ENCODE peak calls at places on chromosomes 13 and 19, in six cellular contexts. T is foreskin fibroblast, C is psoas muscle, K is neural progenitor cell, X is IMR-90, Y is thyroid gland. A is an unnamed sample.

GRCh38 chr13:109904218-109904617 is 117.8 kb upstream of the IRS2 start:
- DNase-seq in C (no peak), T (no peak), K (peak; percentile 13), X (no peak), Y (no peak), A (no peak)

GRCh38 chr19:57473646-57474045 is 3.7 kb downstream of the ZNF772 start:
- DNase-seq in T (no peak), X (no peak), C (no peak), Y (no peak), K (no peak), A (peak; percentile 24)

GRCh38 chr13:50370303-50370950 is 355.2 kb downstream of the KCNRG start:
- DNase-seq in K (no peak), X (no peak), T (no peak), C (no peak), Y (no peak), A (no peak)

GRCh38 chr19:48413879-48414623 is 20.6 kb downstream of the GRIN2D start:
- DNase-seq in C (no peak), K (no peak), T (peak; percentile 78), X (peak; percentile 43), Y (peak; percentile 29), A (no peak)

GRCh38 chr19:12754465-12755196 is 3.0 kb downstream of the BEST2 start:
- DNase-seq in C (no peak), K (no peak), Y (no peak), X (no peak), T (no peak), A (no peak)

GRCh38 chr13:79385694-79386093 is 20.4 kb downstream of the RBM26 start:
- DNase-seq in T (no peak), Y (no peak), K (no peak), C (no peak), X (no peak), A (peak; percentile 38)

GRCh38 chr13:74758188-74758587 is 624.0 kb upstream of the KLF12 start:
- DNase-seq in C (no peak), Y (no peak), X (no peak), K (peak; percentile 66), T (no peak), A (no peak)

GRCh38 chr19:38840583-38840968 is 9.0 kb upstream of the ECH1 start:
- DNase-seq in X (no peak), Y (no peak), T (no peak), K (no peak), C (no peak), A (no peak)

GRCh38 chr13:97224544-97225324 is 2.6 kb downstream of the MBNL2 start:
- DNase-seq in K (no peak), X (peak; percentile 41), C (no peak), T (peak; percentile 31), Y (peak; percentile 46), A (peak; percentile 76)

GRCh38 chr13:79886601-79887000 is 405.6 kb downstream of the NDFIP2 start:
- DNase-seq in Y (no peak), T (no peak), C (no peak), K (no peak), X (no peak), A (no peak)

GRCh38 chr19:32351807-32352630 is 6.6 kb downstream of the ZNF507 start:
- DNase-seq in T (peak; percentile 47), K (no peak), Y (no peak), X (peak; percentile 69), C (no peak), A (no peak)

GRCh38 chr13:79724348-79725103 is 243.6 kb downstream of the NDFIP2 start:
- DNase-seq in Y (no peak), T (peak; percentile 20), C (no peak), K (no peak), X (no peak), A (peak; percentile 21)

GRCh38 chr19:50173144-50173543 is 10.1 kb upstream of the IZUMO2 start:
- DNase-seq in X (no peak), K (no peak), T (no peak), C (no peak), Y (no peak), A (no peak)

GRCh38 chr19:50720921-50721291 is 1.3 kb upstream of the SHANK1 start:
- DNase-seq in Y (no peak), K (peak; percentile 38), C (no peak), T (peak; percentile 94), X (peak; percentile 73), A (no peak)

GRCh38 chr19:7440188-7440975 is 48.5 kb downstream of the PEX11G start:
- DNase-seq in Y (no peak), K (no peak), X (no peak), C (no peak), T (no peak), A (no peak)
- TF ChIP-seq CTCF in Y (no peak), K (no peak), X (no peak), C (no peak), T (no peak), A (no peak)

GRCh38 chr19:19451429-19452240 is 46.2 kb downstream of the GATAD2A start:
- DNase-seq in X (no peak), K (no peak), C (no peak), T (no peak), Y (no peak), A (no peak)

GRCh38 chr19:19448238-19448544 is 42.7 kb downstream of the GATAD2A start:
- DNase-seq in C (no peak), Y (peak; percentile 79), K (no peak), X (no peak), T (no peak), A (no peak)

GRCh38 chr19:19453129-19453461 is 47.6 kb downstream of the GATAD2A start:
- DNase-seq in C (no peak), K (no peak), Y (no peak), T (no peak), X (no peak), A (no peak)

GRCh38 chr19:19447536-19448237 is 42.2 kb downstream of the GATAD2A start:
- DNase-seq in K (no peak), T (peak; percentile 41), C (no peak), Y (no peak), X (peak; percentile 28), A (no peak)

DNA sequence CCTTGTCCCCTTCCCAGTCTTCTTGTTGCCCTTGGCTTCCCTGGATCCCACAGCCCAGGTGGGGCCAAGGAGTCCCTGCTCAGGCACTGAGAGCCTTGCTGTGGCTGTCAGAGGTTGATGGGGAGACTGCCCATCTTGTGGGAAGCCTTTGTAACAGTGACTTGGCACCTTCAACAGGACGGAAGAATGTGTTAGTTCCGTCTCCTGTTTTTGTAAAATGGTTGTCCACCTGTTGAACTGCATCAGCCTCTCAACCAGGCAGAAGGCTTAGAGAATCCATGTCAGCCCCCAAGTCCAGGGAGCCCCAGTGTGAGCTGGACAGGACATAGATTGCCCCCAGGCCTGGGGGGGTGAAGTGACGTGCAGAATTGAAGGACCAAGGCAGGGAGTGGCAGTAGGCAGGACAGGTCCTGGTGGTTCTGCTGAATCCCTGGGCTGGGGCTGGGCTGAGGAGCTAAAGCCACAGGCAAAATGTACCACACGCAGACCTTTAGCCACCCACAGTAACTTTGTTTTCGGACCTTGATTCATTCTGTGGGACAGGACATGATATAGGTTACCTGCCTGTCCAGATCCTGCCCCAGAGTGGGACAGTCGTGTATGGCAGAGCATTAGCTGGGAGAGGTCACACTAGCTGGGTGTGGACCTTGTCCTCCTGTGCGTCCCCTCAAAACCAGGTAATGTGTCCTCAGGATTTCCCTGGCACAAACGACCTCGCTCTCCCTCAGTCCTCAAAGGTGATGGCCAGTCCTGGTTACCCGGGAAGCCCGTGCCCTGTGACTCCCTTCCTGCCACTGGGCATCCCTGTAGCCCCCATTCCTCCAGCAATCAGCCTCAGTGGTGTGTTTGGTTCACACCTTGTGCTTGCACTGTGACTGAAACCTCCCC is 47.0 kb downstream of the GATAD2A start:
- DNase-seq in Y (no peak), C (no peak), X (no peak), K (no peak), T (no peak), A (no peak)
- H3K4me3 ChIP-seq in Y (no peak overlapping the region), C (no peak overlapping the region), X (no peak overlapping the region), K (no peak overlapping the region), T (no peak overlapping the region), A (no peak overlapping the region)

DNA sequence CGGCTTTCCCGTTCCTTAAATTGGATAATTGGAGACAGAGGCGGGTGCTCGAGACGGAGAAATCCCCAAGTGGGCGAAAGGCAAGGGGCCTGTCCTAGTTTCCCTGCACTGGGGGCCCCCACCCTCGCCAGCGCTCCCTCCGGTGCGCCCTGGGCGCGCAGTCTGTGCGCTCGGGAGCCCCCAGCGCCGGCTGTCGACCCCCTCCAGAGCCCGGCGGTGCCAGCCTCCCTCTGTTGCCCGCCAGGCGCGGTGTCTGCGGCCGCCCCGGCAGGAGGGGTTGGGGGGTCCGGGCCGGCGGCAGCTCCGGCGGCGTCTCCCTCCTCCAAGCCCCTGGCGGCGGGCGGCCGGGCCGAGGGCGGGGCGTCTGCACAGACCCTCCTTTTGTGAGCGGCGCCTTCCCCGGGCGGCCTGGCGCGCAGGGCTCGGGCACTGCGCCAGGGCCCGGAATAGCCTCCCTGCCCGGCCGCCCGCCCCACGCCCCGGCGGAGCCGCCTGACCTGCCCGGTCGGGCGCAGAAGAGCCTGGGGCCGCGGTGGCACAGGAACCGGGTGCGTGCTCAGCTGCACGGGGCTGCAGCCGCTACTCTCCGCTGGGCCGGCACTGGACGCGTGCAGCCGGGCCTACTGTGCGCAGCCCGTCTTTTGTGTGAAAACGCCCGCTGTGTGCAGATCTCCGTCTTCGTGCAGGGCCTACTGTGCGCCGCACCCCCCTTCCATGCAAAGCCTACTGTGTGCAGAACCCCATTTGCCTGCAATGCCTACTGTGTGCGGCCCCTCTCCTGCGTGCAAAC is 13.2 kb downstream of the GADD45B start:
- DNase-seq in C (peak; percentile 67), K (peak; percentile 85), X (no peak), T (peak; percentile 66), Y (peak; percentile 83), A (peak; percentile 51)
- TF ChIP-seq CTCF in C (no peak), K (no peak), X (no peak), T (no peak), Y (no peak), A (no peak)

DNA sequence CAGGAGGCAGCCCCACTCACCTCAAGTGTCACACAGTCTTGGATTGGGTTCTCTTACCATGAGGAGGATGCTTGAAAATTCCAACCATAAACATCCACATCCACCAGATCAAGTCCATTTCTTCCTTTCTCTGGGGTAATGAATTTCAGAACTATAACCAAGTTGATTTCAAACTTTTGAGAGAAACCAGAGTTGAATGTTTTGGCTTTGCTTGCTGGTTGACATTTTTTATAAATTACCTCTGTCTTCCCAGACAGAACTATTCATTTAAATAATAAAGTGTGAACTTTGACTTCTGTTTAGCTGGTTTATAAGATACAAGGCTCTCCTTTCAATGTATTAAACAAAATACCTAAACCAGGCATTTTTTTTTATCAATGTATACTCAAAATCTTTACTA is 550.7 kb downstream of the KCTD12 start:
- DNase-seq in X (no peak), K (no peak), T (no peak), Y (no peak), C (no peak), A (no peak)
- H3K4me3 ChIP-seq in X (no peak overlapping the region), K (no peak overlapping the region), T (no peak overlapping the region), Y (no peak overlapping the region), C (no peak overlapping the region), A (no peak overlapping the region)

GRCh38 chr19:947090-947706 is 21.4 kb downstream of the ARID3A start:
- DNase-seq in C (no peak), Y (no peak), K (no peak), X (no peak), T (no peak), A (no peak)
- TF ChIP-seq CTCF in C (no peak), Y (no peak), K (no peak), X (no peak), T (no peak), A (no peak)

GRCh38 chr13:22934744-22935523 is 245.8 kb upstream of the SGCG start:
- DNase-seq in C (no peak), X (no peak), Y (no peak), K (no peak), T (no peak), A (no peak)
- H3K4me3 ChIP-seq in C (no peak overlapping the region), X (no peak overlapping the region), Y (no peak overlapping the region), K (no peak overlapping the region), T (no peak overlapping the region), A (no peak overlapping the region)

GRCh38 chr13:60571571-60571970 is 174.6 kb downstream of the TDRD3 start:
- DNase-seq in K (no peak), T (no peak), Y (no peak), X (no peak), C (no peak), A (no peak)
- TF ChIP-seq CTCF in K (no peak), T (no peak), Y (no peak), X (no peak), C (no peak), A (no peak)

A was measured in fibroblast of pulmonary artery.